ENCODE peak calls at places on chromosomes 4 and X, in six cellular contexts. O is astrocyte of the spinal cord, C is GM03348, U is nephron progenitor cell, T is lower lobe of right lung, N is NCI-H1694. I is an unnamed sample.

GRCh38 chrX:323721-324628 is 5.4 kb upstream of the GTPBP6 start:
- DNase-seq in C (no peak), O (peak), T (peak), N (no peak), U (peak), I (peak)

GRCh38 chr4:89724716-89725115 is 112.2 kb downstream of the SNCA start:
- DNase-seq in N (no peak), O (peak), C (peak), T (no peak), U (no peak), I (no peak)

GRCh38 chr4:155220025-155220424 is 11.6 kb downstream of the NPY2R start:
- DNase-seq in O (no peak), N (no peak), T (no peak), U (no peak), C (no peak), I (no peak)

GRCh38 chr4:143617994-143618679 is 82.3 kb downstream of the FREM3 start:
- DNase-seq in O (peak), U (no peak), T (no peak), N (no peak), C (peak), I (no peak)

GRCh38 chr4:138199568-138200235 is 42.4 kb downstream of the SLC7A11 start:
- DNase-seq in T (no peak), C (no peak), U (no peak), N (no peak), O (peak), I (no peak)

GRCh38 chr4:162804323-162804924 is 362.3 kb downstream of the NAF1 start:
- DNase-seq in U (no peak), N (no peak), T (no peak), C (no peak), O (no peak), I (no peak)

GRCh38 chr4:76563804-76564468 is 128.9 kb downstream of the SHROOM3 start:
- DNase-seq in N (no peak), C (no peak), U (no peak), T (no peak), O (no peak), I (no peak)

GRCh38 chr4:128302775-128303174 is 15.2 kb upstream of the PGRMC2 start:
- DNase-seq in O (no peak), C (no peak), U (no peak), N (no peak), T (no peak), I (no peak)

GRCh38 chr4:123649644-123650356 is 253.2 kb downstream of the SPRY1 start:
- DNase-seq in U (no peak), N (no peak), C (peak), T (no peak), O (peak), I (no peak)

GRCh38 chr4:52665592-52665991 is 6.5 kb upstream of the USP46 start:
- DNase-seq in U (no peak), C (no peak), O (no peak), T (no peak), N (no peak), I (no peak)

GRCh38 chr4:6221851-6222760 is 21.8 kb upstream of the JAKMIP1 start:
- DNase-seq in U (peak), C (peak), O (peak), T (no peak), N (no peak), I (peak)

GRCh38 chrX:24314019-24314635 is at the start of gene SUPT20HL2:
- DNase-seq in U (no peak), T (no peak), C (no peak), N (no peak), O (no peak), I (no peak)

GRCh38 chr4:52317981-52318380 is 266.9 kb downstream of the SPATA18 start:
- DNase-seq in C (no peak), O (no peak), T (no peak), U (no peak), N (no peak), I (no peak)

GRCh38 chrX:48003367-48003757 is 427 bp downstream of the ZNF182 start:
- DNase-seq in N (no peak), O (no peak), T (no peak), C (no peak), U (peak), I (peak)

GRCh38 chr4:123421942-123422781 is 25.6 kb downstream of the SPRY1 start:
- DNase-seq in C (no peak), U (no peak), O (no peak), T (no peak), N (no peak), I (no peak)

GRCh38 chr4:87930629-87931028 is 44.9 kb upstream of the SPP1 start:
- DNase-seq in O (no peak), C (no peak), U (no peak), N (no peak), T (no peak), I (no peak)

GRCh38 chr4:140875751-140876389 is 119.7 kb upstream of the TBC1D9 start:
- DNase-seq in C (no peak), N (no peak), O (no peak), U (no peak), T (no peak), I (no peak)

GRCh38 chr4:137621056-137621455 is 88.8 kb upstream of the PCDH18 start:
- DNase-seq in C (no peak), U (peak), N (peak), T (no peak), O (peak), I (no peak)

GRCh38 chrX:105658136-105658535 is 164.2 kb upstream of the NRK start:
- DNase-seq in U (no peak), O (peak), N (no peak), T (no peak), C (no peak), I (no peak)

GRCh38 chr4:61517144-61517543 is 317.0 kb downstream of the ADGRL3 start:
- DNase-seq in T (no peak), U (peak), C (no peak), N (no peak), O (no peak), I (no peak)

GRCh38 chr4:6658635-6659075 is 18.2 kb downstream of the MRFAP1 start:
- DNase-seq in T (no peak), C (peak), U (peak), O (no peak), N (no peak), I (peak)

GRCh38 chr4:86892639-86892965 is 380 bp upstream of the C4orf36 start:
- DNase-seq in N (no peak), C (no peak), U (no peak), O (no peak), T (no peak), I (no peak)

GRCh38 chr4:150150545-150151156 is 72.4 kb downstream of the DCLK2 start:
- DNase-seq in U (no peak), C (no peak), N (no peak), O (no peak), T (no peak), I (no peak)

GRCh38 chr4:184544711-184545409 is 70.5 kb upstream of the IRF2 start:
- DNase-seq in C (no peak), T (no peak), N (no peak), O (no peak), U (no peak), I (no peak)

GRCh38 chrX:39721570-39722279 is 376.0 kb downstream of the BCOR start:
- DNase-seq in C (peak), O (peak), U (no peak), T (no peak), N (no peak), I (no peak)

GRCh38 chr4:151613290-151613689 is 147.5 kb downstream of the GATB start:
- DNase-seq in O (no peak), C (no peak), U (no peak), N (no peak), T (no peak), I (no peak)

GRCh38 chr4:163393471-163393870 is 49.8 kb downstream of the NPY5R start:
- DNase-seq in N (no peak), T (no peak), O (no peak), C (no peak), U (no peak), I (no peak)

GRCh38 chr4:140151700-140152014 is 2.3 kb downstream of the MAML3 start:
- DNase-seq in U (peak), O (peak), N (peak), C (peak), T (peak), I (peak)